ENCODE peak calls at places on chromosomes 16 and 17, in ten cellular contexts. L is AG09319, S is Calu3, J is NB4, O is GM12865, Z is H9, B is pancreas, A is brain microvascular endothelial cell, T is lung, Q is breast epithelium. F is an unnamed sample.

GRCh38 chr17:80294653-80295052 is 34.0 kb downstream of the RNF213 start:
- DNase-seq in O (no peak), B (no peak), T (no peak), S (no peak), L (no peak), Z (no peak), J (no peak), A (no peak), Q (no peak), F (no peak)

GRCh38 chr16:69727916-69728270 is 1.5 kb upstream of the NQO1 start:
- DNase-seq in T (peak; percentile 84), S (peak; percentile 31), J (peak; percentile 52), Q (peak; percentile 38), L (no peak), Z (no peak), O (no peak), B (no peak), A (no peak), F (no peak)

GRCh38 chr17:13522749-13523148 is 79.0 kb downstream of the HS3ST3A1 start:
- DNase-seq in J (no peak), S (no peak), O (no peak), A (no peak), L (no peak), Q (no peak), B (no peak), Z (no peak), T (no peak), F (no peak)

GRCh38 chr17:40564195-40564882 is 933 bp downstream of the CCR7 start:
- DNase-seq in B (no peak), O (peak; percentile 60), J (no peak), T (no peak), Q (no peak), S (peak; percentile 35), L (no peak), A (no peak), Z (peak; percentile 26), F (no peak)

GRCh38 chr17:6524520-6524919 is 31.8 kb downstream of the PITPNM3 start:
- DNase-seq in Z (peak; percentile 10), S (no peak), A (no peak), B (no peak), O (no peak), Q (no peak), J (no peak), T (no peak), L (no peak), F (no peak)

GRCh38 chr17:48546187-48546923 is 1.4 kb upstream of the HOXB2 start:
- DNase-seq in Q (no peak), J (no peak), T (no peak), L (no peak), S (no peak), Z (peak; percentile 78), A (no peak), B (no peak), O (no peak), F (no peak)

GRCh38 chr17:33451221-33451620 is 158.1 kb upstream of the ASIC2 start:
- DNase-seq in S (no peak), T (no peak), J (no peak), Z (no peak), A (no peak), L (no peak), Q (no peak), O (no peak), B (no peak), F (no peak)

GRCh38 chr17:19618015-19618414 is 30.5 kb upstream of the ALDH3A2 start:
- DNase-seq in O (no peak), T (no peak), B (no peak), S (no peak), A (no peak), L (no peak), Z (no peak), J (no peak), Q (no peak), F (no peak)

GRCh38 chr16:86768999-86769398 is 190.7 kb downstream of the FOXL1 start:
- DNase-seq in Q (no peak), B (peak; percentile 36), Z (no peak), T (no peak), A (peak; percentile 31), O (peak; percentile 48), L (no peak), J (no peak), S (peak; percentile 84), F (no peak)

GRCh38 chr17:29445844-29446243 is 55.7 kb downstream of the TAOK1 start:
- DNase-seq in Q (no peak), A (no peak), B (no peak), O (no peak), L (no peak), S (no peak), T (no peak), Z (no peak), J (no peak), F (no peak)

GRCh38 chr17:29449865-29450671 is 59.9 kb downstream of the TAOK1 start:
- DNase-seq in Q (no peak), O (no peak), A (no peak), Z (no peak), T (no peak), S (no peak), J (no peak), B (no peak), L (no peak), F (no peak)

GRCh38 chr17:29451338-29451737 is 61.2 kb downstream of the TAOK1 start:
- DNase-seq in O (no peak), A (no peak), J (no peak), S (no peak), Z (no peak), T (no peak), Q (no peak), L (no peak), B (no peak), F (no peak)
- TF ChIP-seq CTCF in O (no peak), A (no peak), J (no peak), S (no peak), Z (no peak), T (no peak), Q (no peak), L (no peak), B (no peak), F (no peak)

GRCh38 chr17:28404812-28405570 is 1.0 kb downstream of the SLC46A1 start:
- DNase-seq in Q (no peak), B (peak; percentile 70), J (no peak), A (no peak), L (no peak), O (no peak), T (no peak), S (no peak), Z (peak; percentile 60), F (no peak)
- TF ChIP-seq CTCF in Q (no peak), B (no peak), J (no peak), A (no peak), L (no peak), O (no peak), T (no peak), S (no peak), Z (no peak), F (no peak)

GRCh38 chr16:1209081-1209480 is 16.0 kb downstream of the TPSG1 start:
- DNase-seq in Z (no peak), B (no peak), Q (no peak), T (no peak), O (no peak), L (no peak), A (no peak), J (no peak), S (no peak), F (no peak)

GRCh38 chr16:1208239-1208830 is 16.7 kb downstream of the TPSG1 start:
- DNase-seq in A (no peak), B (no peak), L (no peak), Q (no peak), S (no peak), Z (no peak), J (peak; percentile 58), T (no peak), O (peak; percentile 8), F (no peak)

GRCh38 chr16:1204941-1205340 is 20.1 kb downstream of the TPSG1 start:
- DNase-seq in O (no peak), J (no peak), L (no peak), Z (no peak), B (no peak), Q (no peak), T (no peak), S (no peak), A (no peak), F (no peak)

GRCh38 chr16:1206786-1207185 is 18.3 kb downstream of the TPSG1 start:
- DNase-seq in Z (no peak), T (no peak), J (no peak), O (no peak), L (no peak), A (no peak), B (no peak), S (no peak), Q (no peak), F (no peak)

DNA sequence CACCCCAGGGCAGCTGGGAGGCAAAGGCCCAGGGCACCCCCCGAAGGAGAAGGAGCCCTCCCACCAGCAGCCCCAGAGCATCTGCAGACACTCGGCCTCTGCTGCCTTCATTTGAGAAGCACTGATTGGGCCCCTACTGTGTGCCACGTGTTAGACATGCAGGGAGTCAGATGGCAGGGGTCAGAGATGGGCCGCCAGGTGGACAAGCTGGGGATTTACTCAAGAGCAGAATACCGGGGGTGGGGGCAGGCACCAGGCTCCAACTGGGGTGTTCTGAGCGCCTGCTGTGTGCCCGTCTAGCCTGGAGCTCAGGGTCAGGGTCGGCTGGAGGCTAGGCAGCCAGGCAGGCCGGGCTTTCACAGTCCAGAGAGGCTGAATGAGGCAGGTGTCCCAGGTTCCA is 18.7 kb downstream of the TPSG1 start:
- DNase-seq in Z (peak; percentile 41), O (no peak), Q (no peak), S (no peak), A (no peak), T (no peak), B (no peak), L (no peak), J (no peak), F (no peak)
- TF ChIP-seq CTCF in Z (peak; percentile 21), O (no peak), Q (no peak), S (no peak), A (no peak), T (no peak), B (no peak), L (no peak), J (no peak), F (no peak)

GRCh38 chr16:66548068-66548467 is 1.9 kb downstream of the TK2 start:
- DNase-seq in O (no peak), S (no peak), T (no peak), Q (no peak), L (no peak), J (no peak), Z (no peak), B (no peak), A (no peak), F (no peak)

GRCh38 chr16:66548868-66549267 is 1.1 kb downstream of the TK2 start:
- DNase-seq in L (no peak), O (no peak), S (no peak), Q (no peak), A (no peak), B (no peak), T (no peak), Z (no peak), J (no peak), F (no peak)

GRCh38 chr16:66551362-66551761 is 1.0 kb upstream of the CKLF start:
- DNase-seq in B (no peak), J (peak; percentile 88), T (no peak), S (peak; percentile 70), A (no peak), Q (no peak), O (peak; percentile 36), L (no peak), Z (peak; percentile 71), F (no peak)

GRCh38 chr16:66547101-66547989 is 2.6 kb downstream of the TK2 start:
- DNase-seq in O (no peak), T (no peak), S (no peak), L (no peak), B (no peak), J (no peak), Q (no peak), Z (no peak), A (no peak), F (no peak)

GRCh38 chr16:66549284-66550131 is at the start of gene TK2:
- DNase-seq in Z (peak; percentile 74), T (peak; percentile 65), J (peak; percentile 88), Q (peak; percentile 48), A (peak; percentile 62), S (peak; percentile 66), B (peak; percentile 77), L (no peak), O (peak; percentile 47), F (no peak)
- TF ChIP-seq CTCF in Z (no peak), T (no peak), J (peak; percentile 20), Q (no peak), A (peak; percentile 29), S (no peak), B (no peak), L (no peak), O (no peak), F (peak; percentile 16)